ENCODE peak calls at places on chromosomes 13 and 19, in five cellular contexts. X is activated T-cell treated with anti-CD3 and anti-CD28 coated beads for 1 hour; Q is CD4-positive, alpha-beta T cell; Y is activated naive CD4-positive, alpha-beta T cell treated with Interleukin-2 at 50 U/mL for 16 hours; D is BJ. B is an unnamed sample.

GRCh38 chr13:111202745-111203144 is 87.6 kb downstream of the ARHGEF7 start:
- DNase-seq in X (no peak), Q (no peak), Y (no peak), D (no peak), B (no peak)

GRCh38 chr13:74990992-74991391 is 491.0 kb downstream of the TBC1D4 start:
- DNase-seq in X (no peak), Q (no peak), Y (no peak), D (no peak), B (no peak)

GRCh38 chr19:48539503-48540096 is 12.4 kb upstream of the SULT2B1 start:
- DNase-seq in X (no peak), Q (no peak), Y (no peak), D (no peak), B (no peak)

GRCh38 chr13:113147206-113147605 is 11.2 kb upstream of the PROZ start:
- DNase-seq in X (no peak), Q (no peak), Y (no peak), D (no peak), B (no peak)

GRCh38 chr13:71912524-71912923 is 45.5 kb upstream of the DACH1 start:
- DNase-seq in X (no peak), Q (no peak), Y (no peak), D (no peak), B (no peak)

GRCh38 chr13:41411536-41411935 is 45.8 kb upstream of the RGCC start:
- DNase-seq in X (no peak), Q (peak; percentile 9), Y (peak; percentile 16), D (peak; percentile 19), B (no peak)

GRCh38 chr13:46914341-46914740 is 17.5 kb upstream of the HTR2A start:
- DNase-seq in X (no peak), Q (no peak), Y (no peak), D (no peak), B (no peak)

GRCh38 chr13:111792956-111793355 is 274.0 kb upstream of the SOX1 start:
- DNase-seq in X (no peak), Q (no peak), Y (no peak), D (no peak), B (no peak)

GRCh38 chr13:71801781-71802180 is 65.2 kb downstream of the DACH1 start:
- DNase-seq in X (no peak), Q (no peak), Y (no peak), D (no peak), B (no peak)

GRCh38 chr13:33015791-33016323 is 366 bp upstream of the KL start:
- DNase-seq in X (no peak), Q (no peak), Y (no peak), D (no peak), B (no peak)

GRCh38 chr19:39405930-39406655 is 554 bp upstream of the ZFP36 start:
- DNase-seq in X (peak; percentile 93), Q (peak; percentile 98), Y (peak; percentile 83), D (no peak), B (peak; percentile 76)

GRCh38 chr13:29849731-29850212 is 645 bp downstream of the UBL3 start:
- DNase-seq in X (peak; percentile 7), Q (peak; percentile 9), Y (peak; percentile 42), D (no peak), B (no peak)

GRCh38 chr13:99662678-99663077 is 161.4 kb downstream of the TM9SF2 start:
- DNase-seq in X (no peak), Q (no peak), Y (no peak), D (no peak), B (no peak)

GRCh38 chr13:94967183-94968039 is 255.1 kb upstream of the SOX21 start:
- DNase-seq in X (no peak), Q (no peak), Y (no peak), D (no peak), B (no peak)

GRCh38 chr19:48170817-48171347 is 402 bp downstream of the ZSWIM9 start:
- DNase-seq in X (no peak), Q (no peak), Y (no peak), D (no peak), B (no peak)

GRCh38 chr19:31759359-31759758 is 410.1 kb upstream of the TSHZ3 start:
- DNase-seq in X (no peak), Q (no peak), Y (no peak), D (no peak), B (no peak)

GRCh38 chr13:110450941-110451340 is 110.6 kb downstream of the RAB20 start:
- DNase-seq in X (no peak), Q (no peak), Y (no peak), D (no peak), B (no peak)

GRCh38 chr13:41981961-41982723 is 21.2 kb upstream of the VWA8 start:
- DNase-seq in X (no peak), Q (no peak), Y (no peak), D (no peak), B (no peak)

GRCh38 chr19:8120636-8121480 is 28.5 kb downstream of the FBN3 start:
- DNase-seq in X (no peak), Q (no peak), Y (no peak), D (no peak), B (no peak)

GRCh38 chr13:66972659-66973058 is 257.5 kb downstream of the PCDH9 start:
- DNase-seq in X (no peak), Q (no peak), Y (no peak), D (no peak), B (no peak)

GRCh38 chr13:33872005-33872351 is 54.0 kb downstream of the RFC3 start:
- DNase-seq in X (no peak), Q (no peak), Y (no peak), D (no peak), B (no peak)

GRCh38 chr13:24035411-24035810 is 125.1 kb upstream of the SPATA13 start:
- DNase-seq in X (no peak), Q (no peak), Y (no peak), D (no peak), B (no peak)

GRCh38 chr13:97212540-97213146 is 9.5 kb upstream of the MBNL2 start:
- DNase-seq in X (no peak), Q (no peak), Y (no peak), D (no peak), B (no peak)

GRCh38 chr19:35725216-35725861 is 7.5 kb downstream of the KMT2B start:
- DNase-seq in X (no peak), Q (no peak), Y (no peak), D (no peak), B (no peak)

GRCh38 chr13:48507024-48507423 is 25.9 kb downstream of the RCBTB2 start:
- DNase-seq in X (no peak), Q (no peak), Y (no peak), D (no peak), B (no peak)